ENCODE peak calls at places on chromosomes 6 and 20, in four cellular contexts. A is GM23338, Y is psoas muscle, M is kidney. D is an unnamed sample.
A peak's percentile ranks its signal among the peaks of the same experiment; 100 is the strongest.

GRCh38 chr20:59835448-59836395 is 97.7 kb downstream of the SYCP2 start:
- DNase-seq in A (peak; percentile 61), Y (no peak), M (peak; percentile 88), D (no peak)

GRCh38 chr6:109239918-109240321 is 142.3 kb downstream of the CD164 start:
- DNase-seq in A (no peak), Y (no peak), M (peak; percentile 68), D (no peak)

GRCh38 chr6:129593233-129593564 is 116.8 kb downstream of the ARHGAP18 start:
- DNase-seq in A (no peak), Y (no peak), M (no peak), D (no peak)

GRCh38 chr6:45569210-45569945 is 191.6 kb upstream of the SUPT3H start:
- DNase-seq in A (no peak), Y (no peak), M (no peak), D (no peak)

GRCh38 chr6:112037783-112038216 is 16.1 kb upstream of the CCN6 start:
- DNase-seq in A (no peak), Y (peak; percentile 87), M (peak; percentile 92), D (no peak)

GRCh38 chr6:46370622-46371021 is 120.6 kb downstream of the RCAN2 start:
- DNase-seq in A (no peak), Y (no peak), M (no peak), D (no peak)

GRCh38 chr6:43621836-43622180 is 7.3 kb downstream of the GTPBP2 start:
- DNase-seq in A (no peak), Y (no peak), M (no peak), D (no peak)

GRCh38 chr6:62129127-62129526 is 156.9 kb downstream of the KHDRBS2 start:
- DNase-seq in A (no peak), Y (no peak), M (no peak), D (no peak)

GRCh38 chr6:46323312-46323965 is 152.7 kb upstream of the ENPP5 start:
- DNase-seq in A (no peak), Y (no peak), M (no peak), D (no peak)

GRCh38 chr6:154606457-154606856 is 96.0 kb upstream of the CNKSR3 start:
- DNase-seq in A (no peak), Y (no peak), M (no peak), D (no peak)

GRCh38 chr20:18504479-18505060 is 3.2 kb upstream of the SEC23B start:
- DNase-seq in A (peak; percentile 24), Y (peak; percentile 50), M (peak; percentile 78), D (no peak)

GRCh38 chr20:35306931-35307517 is 14.8 kb upstream of the FAM83C start:
- DNase-seq in A (peak; percentile 88), Y (peak; percentile 60), M (no peak), D (no peak)

GRCh38 chr20:54570561-54570960 is 95.2 kb downstream of the DOK5 start:
- DNase-seq in A (no peak), Y (no peak), M (no peak), D (no peak)

GRCh38 chr20:44388466-44389023 is 33.0 kb downstream of the HNF4A start:
- DNase-seq in A (peak; percentile 98), Y (peak; percentile 67), M (no peak), D (peak; percentile 62)

GRCh38 chr6:157982297-157982579 is 575 bp downstream of the SYNJ2 start:
- DNase-seq in A (peak; percentile 86), Y (peak; percentile 44), M (no peak), D (no peak)

GRCh38 chr20:4973330-4974097 is 27.8 kb downstream of the SLC23A2 start:
- DNase-seq in A (no peak), Y (peak; percentile 47), M (peak; percentile 71), D (peak; percentile 74)

GRCh38 chr6:9456241-9456658 is 958.6 kb downstream of the TFAP2A start:
- DNase-seq in A (no peak), Y (no peak), M (peak; percentile 18), D (no peak)

GRCh38 chr6:151441390-151442166 is 10.3 kb downstream of the RMND1 start:
- DNase-seq in A (no peak), Y (no peak), M (no peak), D (no peak)

GRCh38 chr20:17971571-17972013 is 2.8 kb downstream of the MGME1 start:
- DNase-seq in A (peak; percentile 80), Y (no peak), M (no peak), D (no peak)

GRCh38 chr20:17226410-17227198 is at the start of gene PCSK2:
- DNase-seq in A (peak; percentile 96), Y (peak; percentile 24), M (peak; percentile 63), D (no peak)

GRCh38 chr6:159984268-159984786 is 15.4 kb downstream of the IGF2R start:
- DNase-seq in A (no peak), Y (peak; percentile 18), M (no peak), D (peak; percentile 85)

DNA sequence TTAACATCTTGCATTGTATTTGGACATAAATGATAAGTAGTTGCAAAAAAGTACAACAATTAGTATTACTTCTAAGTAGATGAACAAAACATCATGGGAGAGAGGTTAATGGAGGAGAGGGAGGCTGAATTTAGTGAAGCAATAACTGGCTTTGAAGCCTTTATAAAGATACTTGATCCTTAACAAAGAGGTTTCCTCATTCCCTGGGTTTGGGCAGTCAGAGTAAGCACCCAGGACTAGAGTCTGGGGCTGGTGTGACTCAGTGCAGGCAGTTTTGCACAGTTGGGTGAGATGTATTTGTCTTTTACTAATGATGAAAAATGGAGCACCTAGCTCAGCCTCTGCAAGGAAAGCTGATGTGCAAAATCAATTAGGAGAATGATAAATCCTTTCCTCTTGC is 11.9 kb upstream of the OPN5 start:
- DNase-seq in A (no peak), Y (no peak), M (no peak), D (no peak)
- TF ChIP-seq CTCF in A (no peak), Y (no peak), M (no peak), D (no peak)

DNA sequence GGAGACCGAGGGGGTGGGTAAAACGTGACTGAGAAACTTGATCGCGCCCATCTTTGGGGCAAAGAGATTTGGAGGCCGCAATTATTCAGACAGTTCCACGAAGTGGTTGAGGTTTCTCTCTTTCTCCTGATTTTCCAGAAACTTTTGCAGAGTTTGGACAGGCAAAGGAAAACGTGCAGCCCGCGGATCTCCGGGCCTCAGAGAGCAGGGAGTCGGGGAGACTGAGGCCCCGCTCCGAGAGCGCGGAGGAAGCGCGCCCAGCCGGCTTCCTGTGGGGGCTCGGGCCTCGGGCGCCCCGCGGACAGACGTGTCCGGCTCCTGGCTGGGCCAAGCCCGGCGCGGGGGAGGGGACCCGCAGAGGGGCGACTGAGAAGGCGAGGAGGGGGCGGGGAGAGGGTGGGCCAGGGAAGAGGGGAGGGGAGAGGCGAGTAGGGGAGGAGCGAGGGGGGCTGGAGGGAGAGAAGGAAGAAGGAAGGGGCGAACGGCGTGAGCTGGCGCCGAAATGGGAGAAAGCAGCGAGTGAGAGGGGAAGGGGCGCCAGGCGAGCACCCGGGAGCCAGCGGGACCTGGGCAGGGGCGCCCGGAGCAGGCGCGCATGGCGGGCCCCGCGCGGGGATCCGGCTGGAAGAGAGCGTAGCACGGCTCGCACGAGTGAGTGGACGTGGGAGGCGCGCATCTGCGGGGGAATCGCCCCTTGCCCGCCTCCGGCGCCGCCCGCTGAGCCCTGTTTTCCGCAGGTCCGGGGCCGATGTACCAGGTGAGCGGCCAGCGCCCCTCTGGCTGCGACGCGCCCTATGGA is at the start of gene MDFI:
- DNase-seq in A (peak; percentile 87), Y (no peak), M (peak; percentile 82), D (no peak)
- H3K4me1 ChIP-seq in A (peaks cover 45% of the 10 kb centered on the region), Y (peaks cover 10% of the 10 kb centered on the region), M (peaks cover 4% of the 10 kb centered on the region), D (no peaks in the 10 kb centered on the region)

DNA sequence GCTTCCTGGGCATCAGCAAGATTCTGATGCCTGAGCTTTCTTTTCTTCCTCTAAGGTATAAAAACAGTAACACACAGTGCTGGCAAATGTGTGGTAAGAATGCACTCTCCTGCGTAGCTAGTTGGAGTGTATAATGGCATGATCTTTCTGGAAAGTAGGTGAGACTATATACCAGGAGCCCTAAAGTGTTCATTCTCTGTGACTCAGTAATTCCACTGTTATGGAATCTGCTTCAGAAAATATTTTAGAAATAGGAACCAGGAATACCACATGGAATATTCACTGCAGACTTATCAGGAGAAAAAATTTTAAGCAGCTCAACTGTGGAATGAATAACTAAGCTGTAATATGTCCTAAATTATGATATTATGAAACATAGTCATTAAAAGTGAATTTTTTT is 16.9 kb upstream of the CSE1L start:
- DNase-seq in A (no peak), Y (no peak), M (no peak), D (no peak)
- H3K36me3 ChIP-seq in A (peaks cover 24% of the 10 kb centered on the region), Y (peaks cover 99% of the 10 kb centered on the region), M (peaks cover 32% of the 10 kb centered on the region), D (peaks cover 8% of the 10 kb centered on the region)

GRCh38 chr6:27388293-27389197 is at the start of gene ZNF391:
- DNase-seq in A (peak; percentile 90), Y (peak; percentile 78), M (peak; percentile 91), D (peak; percentile 80)
- TF ChIP-seq CTCF in A (no peak), Y (no peak), M (peak; percentile 0), D (no peak)

GRCh38 chr6:11215773-11216172 is 16.7 kb downstream of the NEDD9 start:
- DNase-seq in A (no peak), Y (no peak), M (no peak), D (no peak)
- H3K4me1 ChIP-seq in A (peaks cover 29% of the 10 kb centered on the region), Y (peaks cover 59% of the 10 kb centered on the region), M (peaks cover 77% of the 10 kb centered on the region), D (no peaks in the 10 kb centered on the region)

DNA sequence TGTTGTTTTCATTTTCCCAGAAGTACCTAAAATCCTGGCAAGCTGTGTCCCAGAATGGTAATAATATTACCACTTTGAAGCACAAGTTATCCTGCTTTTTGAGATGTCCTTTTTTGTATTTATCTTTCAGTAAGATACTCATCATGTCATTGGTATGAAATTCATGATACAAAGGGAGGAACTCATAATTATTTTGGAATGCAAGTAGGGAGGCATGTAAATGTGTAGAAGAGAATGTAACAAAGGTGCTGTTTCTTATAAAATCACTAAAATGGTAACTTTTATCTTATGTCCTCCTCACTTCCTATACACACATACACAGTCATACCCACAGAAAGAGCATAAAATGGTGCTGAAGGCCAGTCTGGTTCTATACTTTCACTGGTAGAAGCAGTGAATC is 109.9 kb downstream of the CD2AP start:
- DNase-seq in A (no peak), Y (no peak), M (no peak), D (no peak)
- H3K36me3 ChIP-seq in A (peaks cover under 1% of the 10 kb centered on the region), Y (peaks cover 21% of the 10 kb centered on the region), M (peaks cover 14% of the 10 kb centered on the region), D (no peaks in the 10 kb centered on the region)

D was measured in Panc1.